ENCODE peak calls at places on chromosomes 16 and 17, in six cellular contexts. One of them, this sample, is unnamed.
A peak's percentile ranks its signal among the peaks of the same experiment; 100 is the strongest.

GRCh38 chr17:49548506-49549310 is 27.0 kb upstream of the NXPH3 start:
- DNase-seq in heart left ventricle: peak; percentile 57
- DNase-seq in mucosa of descending colon: peak; percentile 52
- DNase-seq in heart right ventricle: no peak
- DNase-seq in AG09309: no peak
- DNase-seq in body of pancreas: peak; percentile 34
- DNase-seq in this sample: peak; percentile 83

GRCh38 chr17:40065041-40065770 is 2.4 kb downstream of the THRA start:
- DNase-seq in heart left ventricle: no peak
- DNase-seq in mucosa of descending colon: peak; percentile 43
- DNase-seq in heart right ventricle: no peak
- DNase-seq in AG09309: no peak
- DNase-seq in body of pancreas: no peak
- DNase-seq in this sample: no peak

GRCh38 chr16:48365030-48365600 is 20.1 kb downstream of the SIAH1 start:
- DNase-seq in heart left ventricle: no peak
- DNase-seq in mucosa of descending colon: peak; percentile 13
- DNase-seq in heart right ventricle: no peak
- DNase-seq in AG09309: no peak
- DNase-seq in body of pancreas: no peak
- DNase-seq in this sample: no peak

GRCh38 chr16:31138621-31139578 is 3.4 kb upstream of the PRSS8 start:
- DNase-seq in heart left ventricle: no peak
- DNase-seq in mucosa of descending colon: peak; percentile 93
- DNase-seq in heart right ventricle: no peak
- DNase-seq in AG09309: no peak
- DNase-seq in body of pancreas: peak; percentile 97
- DNase-seq in this sample: no peak

GRCh38 chr17:45077643-45078042 is 16.5 kb downstream of the NMT1 start:
- DNase-seq in heart left ventricle: no peak
- DNase-seq in mucosa of descending colon: no peak
- DNase-seq in heart right ventricle: no peak
- DNase-seq in AG09309: no peak
- DNase-seq in body of pancreas: no peak
- DNase-seq in this sample: no peak

GRCh38 chr16:68370221-68370920 is 59.6 kb downstream of the PRMT7 start:
- DNase-seq in heart left ventricle: no peak
- DNase-seq in mucosa of descending colon: no peak
- DNase-seq in heart right ventricle: no peak
- DNase-seq in AG09309: no peak
- DNase-seq in body of pancreas: no peak
- DNase-seq in this sample: no peak

GRCh38 chr16:50610331-50611262 is 62.4 kb downstream of the NKD1 start:
- DNase-seq in heart left ventricle: no peak
- DNase-seq in mucosa of descending colon: peak; percentile 9
- DNase-seq in heart right ventricle: no peak
- DNase-seq in AG09309: no peak
- DNase-seq in body of pancreas: no peak
- DNase-seq in this sample: no peak

GRCh38 chr17:78724544-78724943 is 57.5 kb downstream of the CYTH1 start:
- DNase-seq in heart left ventricle: no peak
- DNase-seq in mucosa of descending colon: no peak
- DNase-seq in heart right ventricle: peak; percentile 52
- DNase-seq in AG09309: no peak
- DNase-seq in body of pancreas: no peak
- DNase-seq in this sample: no peak

GRCh38 chr17:81941484-81942166 is 4.5 kb upstream of the PYCR1 start:
- DNase-seq in heart left ventricle: peak; percentile 74
- DNase-seq in mucosa of descending colon: no peak
- DNase-seq in heart right ventricle: peak; percentile 69
- DNase-seq in AG09309: no peak
- DNase-seq in body of pancreas: no peak
- DNase-seq in this sample: no peak

GRCh38 chr17:39485555-39485954 is 24.3 kb downstream of the CDK12 start:
- DNase-seq in heart left ventricle: no peak
- DNase-seq in mucosa of descending colon: no peak
- DNase-seq in heart right ventricle: no peak
- DNase-seq in AG09309: peak; percentile 94
- DNase-seq in body of pancreas: no peak
- DNase-seq in this sample: peak; percentile 29

GRCh38 chr16:57358527-57359095 is at the start of gene CCL22:
- DNase-seq in heart left ventricle: no peak
- DNase-seq in mucosa of descending colon: no peak
- DNase-seq in heart right ventricle: no peak
- DNase-seq in AG09309: no peak
- DNase-seq in body of pancreas: no peak
- DNase-seq in this sample: peak; percentile 82

GRCh38 chr17:42766124-42766523 is 5.1 kb downstream of the RAMP2 start:
- DNase-seq in heart left ventricle: no peak
- DNase-seq in mucosa of descending colon: no peak
- DNase-seq in heart right ventricle: no peak
- DNase-seq in AG09309: no peak
- DNase-seq in body of pancreas: no peak
- DNase-seq in this sample: no peak

GRCh38 chr17:63773272-63774140 is at the start of gene CCDC47:
- DNase-seq in heart left ventricle: peak; percentile 99
- DNase-seq in mucosa of descending colon: peak; percentile 99
- DNase-seq in heart right ventricle: peak; percentile 99
- DNase-seq in AG09309: peak; percentile 97
- DNase-seq in body of pancreas: peak; percentile 99
- DNase-seq in this sample: peak; percentile 100

GRCh38 chr17:80474231-80474932 is 2.0 kb downstream of the NPTX1 start:
- DNase-seq in heart left ventricle: no peak
- DNase-seq in mucosa of descending colon: no peak
- DNase-seq in heart right ventricle: no peak
- DNase-seq in AG09309: no peak
- DNase-seq in body of pancreas: no peak
- DNase-seq in this sample: no peak
- TF ChIP-seq CTCF in heart left ventricle: no peak
- TF ChIP-seq CTCF in mucosa of descending colon: no peak
- TF ChIP-seq CTCF in heart right ventricle: no peak
- TF ChIP-seq CTCF in AG09309: peak; percentile 21
- TF ChIP-seq CTCF in body of pancreas: no peak
- TF ChIP-seq CTCF in this sample: no peak

DNA sequence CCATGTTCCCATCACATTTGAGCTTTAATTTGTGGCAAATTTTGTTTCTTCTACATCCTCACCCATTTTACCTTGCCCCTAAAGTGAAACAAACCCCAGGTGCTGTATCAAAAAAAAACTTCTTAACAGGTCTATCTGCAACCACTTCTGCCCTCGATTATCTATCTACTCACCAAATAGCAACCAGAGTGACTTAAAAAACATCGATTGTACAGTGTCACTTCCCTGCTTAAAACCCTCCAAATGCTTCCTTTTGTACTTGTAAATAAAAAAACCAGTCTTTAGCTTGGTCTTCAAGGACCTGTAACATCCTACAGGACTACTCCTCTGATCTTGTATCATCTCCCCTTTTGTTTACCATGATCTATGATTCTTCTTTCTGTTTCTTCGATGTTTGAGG is 82.6 kb upstream of the CORO6 start:
- DNase-seq in heart left ventricle: no peak
- DNase-seq in mucosa of descending colon: no peak
- DNase-seq in heart right ventricle: no peak
- DNase-seq in AG09309: no peak
- DNase-seq in body of pancreas: no peak
- DNase-seq in this sample: no peak
- H3K4me3 ChIP-seq in heart left ventricle: no peak overlapping the region
- H3K4me3 ChIP-seq in mucosa of descending colon: no peak overlapping the region
- H3K4me3 ChIP-seq in heart right ventricle: no peak overlapping the region
- H3K4me3 ChIP-seq in AG09309: no peak overlapping the region
- H3K4me3 ChIP-seq in body of pancreas: no peak overlapping the region
- H3K4me3 ChIP-seq in this sample: no peak overlapping the region

DNA sequence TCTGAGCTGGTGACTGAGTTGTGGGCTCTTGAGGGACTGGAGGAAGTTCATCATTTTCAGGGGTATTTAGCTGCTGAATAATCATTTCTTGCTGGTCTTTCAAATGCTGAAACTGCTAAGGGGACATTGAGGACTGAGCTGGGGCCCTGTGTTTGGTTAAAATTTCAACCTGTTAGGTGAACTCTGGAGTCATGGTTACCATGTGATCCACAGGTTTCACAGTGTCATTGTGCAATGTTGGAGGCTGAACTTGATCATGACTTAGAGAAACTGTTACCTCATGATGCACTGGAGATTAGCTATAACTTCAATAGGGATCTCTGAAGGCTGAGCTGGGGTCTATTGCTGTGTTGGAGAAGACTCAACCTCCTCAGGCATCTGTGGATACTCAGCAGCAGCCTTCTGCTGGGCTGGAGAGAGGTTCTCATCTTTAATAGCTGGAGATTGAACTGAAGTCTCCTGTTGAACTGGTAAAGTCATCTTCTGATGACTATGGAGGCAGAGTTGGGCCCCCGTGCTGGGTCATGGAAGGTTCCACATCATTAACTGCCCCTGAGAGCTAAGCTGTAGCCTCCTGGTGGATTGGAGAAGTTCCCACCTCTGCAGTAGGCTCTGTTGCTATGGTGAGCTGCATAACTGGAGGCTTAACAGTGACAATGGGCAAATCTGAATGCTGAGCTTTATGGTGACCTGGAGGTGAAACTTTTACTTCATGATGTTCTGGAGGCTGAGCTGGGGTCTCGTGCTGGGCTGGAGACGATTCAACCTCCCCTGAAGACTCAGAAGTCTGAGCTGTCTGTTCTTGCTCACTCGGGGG is 15.2 kb downstream of the RDM1 start:
- DNase-seq in heart left ventricle: no peak
- DNase-seq in mucosa of descending colon: no peak
- DNase-seq in heart right ventricle: no peak
- DNase-seq in AG09309: no peak
- DNase-seq in body of pancreas: no peak
- DNase-seq in this sample: no peak
- TF ChIP-seq CTCF in heart left ventricle: no peak
- TF ChIP-seq CTCF in mucosa of descending colon: no peak
- TF ChIP-seq CTCF in heart right ventricle: no peak
- TF ChIP-seq CTCF in AG09309: no peak
- TF ChIP-seq CTCF in body of pancreas: no peak
- TF ChIP-seq CTCF in this sample: no peak

GRCh38 chr16:73912850-73913249 is 383.8 kb upstream of the PSMD7 start:
- DNase-seq in heart left ventricle: no peak
- DNase-seq in mucosa of descending colon: no peak
- DNase-seq in heart right ventricle: no peak
- DNase-seq in AG09309: no peak
- DNase-seq in body of pancreas: no peak
- DNase-seq in this sample: no peak
- H3K4me3 ChIP-seq in heart left ventricle: no peak overlapping the region
- H3K4me3 ChIP-seq in mucosa of descending colon: no peak overlapping the region
- H3K4me3 ChIP-seq in heart right ventricle: no peak overlapping the region
- H3K4me3 ChIP-seq in AG09309: no peak overlapping the region
- H3K4me3 ChIP-seq in body of pancreas: no peak overlapping the region
- H3K4me3 ChIP-seq in this sample: no peak overlapping the region

GRCh38 chr17:75270966-75271232 is at the start of gene MIF4GD:
- DNase-seq in heart left ventricle: no peak
- DNase-seq in mucosa of descending colon: no peak
- DNase-seq in heart right ventricle: no peak
- DNase-seq in AG09309: no peak
- DNase-seq in body of pancreas: no peak
- DNase-seq in this sample: no peak

GRCh38 chr17:75271233-75271954 is 363 bp upstream of the MIF4GD start:
- DNase-seq in heart left ventricle: peak; percentile 88
- DNase-seq in mucosa of descending colon: peak; percentile 86
- DNase-seq in heart right ventricle: peak; percentile 78
- DNase-seq in AG09309: no peak
- DNase-seq in body of pancreas: peak; percentile 81
- DNase-seq in this sample: peak; percentile 58

GRCh38 chr17:75271955-75272847 is 1.2 kb upstream of the MIF4GD start:
- DNase-seq in heart left ventricle: peak; percentile 43
- DNase-seq in mucosa of descending colon: no peak
- DNase-seq in heart right ventricle: no peak
- DNase-seq in AG09309: no peak
- DNase-seq in body of pancreas: no peak
- DNase-seq in this sample: no peak

GRCh38 chr17:75268931-75269330 is 2.1 kb downstream of the MIF4GD start:
- DNase-seq in heart left ventricle: no peak
- DNase-seq in mucosa of descending colon: no peak
- DNase-seq in heart right ventricle: no peak
- DNase-seq in AG09309: no peak
- DNase-seq in body of pancreas: peak; percentile 38
- DNase-seq in this sample: no peak

GRCh38 chr17:75270218-75270965 is 639 bp downstream of the MIF4GD start:
- DNase-seq in heart left ventricle: peak; percentile 72
- DNase-seq in mucosa of descending colon: peak; percentile 71
- DNase-seq in heart right ventricle: peak; percentile 65
- DNase-seq in AG09309: no peak
- DNase-seq in body of pancreas: peak; percentile 84
- DNase-seq in this sample: peak; percentile 47
- TF ChIP-seq CTCF in heart left ventricle: no peak
- TF ChIP-seq CTCF in mucosa of descending colon: no peak
- TF ChIP-seq CTCF in heart right ventricle: peak; percentile 52
- TF ChIP-seq CTCF in AG09309: peak; percentile 65
- TF ChIP-seq CTCF in body of pancreas: peak; percentile 26
- TF ChIP-seq CTCF in this sample: no peak

DNA sequence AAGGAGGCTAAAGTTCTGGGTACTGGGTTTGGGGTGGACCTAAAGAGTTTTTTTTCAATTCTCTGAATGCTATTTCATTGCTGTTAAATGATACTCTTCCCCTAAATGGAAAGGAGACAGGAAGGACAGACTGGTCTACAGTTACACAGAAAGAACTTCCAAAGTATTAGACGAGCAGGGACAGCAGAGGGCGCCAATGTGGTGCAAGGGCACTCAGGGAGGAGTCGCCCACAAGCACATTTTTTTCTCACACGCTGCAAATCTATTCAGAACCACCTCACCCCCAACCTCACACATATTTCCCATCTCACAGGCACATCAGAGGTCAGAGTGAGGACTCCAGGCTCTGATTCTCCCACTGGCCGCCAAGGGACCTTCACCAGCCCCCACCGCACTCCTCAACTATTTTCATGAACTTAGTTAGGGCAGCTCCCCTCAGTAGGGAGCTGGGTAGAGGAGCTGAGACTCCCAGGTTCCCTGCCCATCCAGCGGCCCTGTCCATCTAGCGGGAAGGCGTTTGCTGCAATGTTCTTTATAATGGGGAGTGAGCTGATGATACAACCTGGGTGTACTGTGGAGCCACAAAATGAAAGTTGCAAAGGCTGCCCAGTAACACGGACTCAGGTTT is 6.8 kb upstream of the CA4 start:
- DNase-seq in heart left ventricle: peak; percentile 86
- DNase-seq in mucosa of descending colon: peak; percentile 97
- DNase-seq in heart right ventricle: peak; percentile 89
- DNase-seq in AG09309: peak; percentile 62
- DNase-seq in body of pancreas: peak; percentile 92
- DNase-seq in this sample: peak; percentile 93
- H3K4me3 ChIP-seq in heart left ventricle: peak overlapping the region; percentile 3
- H3K4me3 ChIP-seq in mucosa of descending colon: no peak overlapping the region
- H3K4me3 ChIP-seq in heart right ventricle: no peak overlapping the region
- H3K4me3 ChIP-seq in AG09309: no peak overlapping the region
- H3K4me3 ChIP-seq in body of pancreas: no peak overlapping the region
- H3K4me3 ChIP-seq in this sample: no peak overlapping the region

This sample was measured in lower leg skin.